ENCODE peak calls at places on chromosomes 16 and 17, in nine cellular contexts. L, R, W, T, I, X, P, Z and G are unnamed samples.

GRCh38 chr17:2400474-2400866 is 390 bp downstream of the MNT start:
- DNase-seq in Z (peak), T (no peak), P (peak), X (no peak), W (peak), I (peak), R (no peak), L (peak), G (no peak)

GRCh38 chr17:41705271-41705991 is 6.7 kb upstream of the GAST start:
- DNase-seq in L (no peak), X (no peak), W (no peak), R (peak), Z (no peak), T (no peak), I (no peak), P (peak), G (no peak)

GRCh38 chr16:4200781-4201137 is 41.1 kb downstream of the SRL start:
- DNase-seq in T (no peak), I (no peak), L (no peak), P (no peak), W (no peak), Z (no peak), X (no peak), R (peak), G (no peak)

GRCh38 chr17:511833-512251 is 159.2 kb upstream of the RPH3AL start:
- DNase-seq in R (peak), I (no peak), L (no peak), X (no peak), Z (no peak), T (no peak), P (no peak), W (no peak), G (no peak)

GRCh38 chr17:21282231-21282630 is 2.3 kb upstream of the MAP2K3 start:
- DNase-seq in L (peak), P (no peak), X (peak), T (peak), W (no peak), R (peak), Z (peak), I (no peak), G (no peak)

GRCh38 chr17:40526668-40527067 is 25.2 kb upstream of the TNS4 start:
- DNase-seq in L (no peak), I (no peak), P (peak), W (no peak), Z (no peak), T (no peak), R (no peak), X (no peak), G (peak)

GRCh38 chr16:6193718-6194117 is 1096.1 kb upstream of the EEF2KMT start:
- DNase-seq in L (no peak), R (no peak), W (no peak), Z (peak), T (no peak), P (no peak), I (no peak), X (no peak), G (no peak)

GRCh38 chr17:78498848-78499247 is 78.3 kb downstream of the DNAH17 start:
- DNase-seq in Z (no peak), L (peak), P (no peak), T (no peak), R (no peak), I (no peak), W (no peak), X (no peak), G (no peak)

GRCh38 chr17:60792250-60792898 is 114.7 kb downstream of the BCAS3 start:
- DNase-seq in L (peak), X (no peak), R (no peak), W (no peak), Z (no peak), T (no peak), P (no peak), I (no peak), G (no peak)

GRCh38 chr17:57085448-57086068 is 512 bp downstream of the AKAP1 start:
- DNase-seq in T (no peak), L (peak), P (peak), R (peak), I (no peak), Z (peak), X (peak), W (peak), G (no peak)

GRCh38 chr17:1390422-1391367 is 9.3 kb downstream of the YWHAE start:
- DNase-seq in L (no peak), Z (no peak), T (no peak), W (no peak), I (no peak), R (peak), P (no peak), X (no peak), G (no peak)

GRCh38 chr17:56142325-56142724 is 10.9 kb upstream of the ANKFN1 start:
- DNase-seq in X (no peak), L (no peak), R (peak), W (no peak), Z (no peak), T (peak), I (no peak), P (no peak), G (no peak)

GRCh38 chr16:27405546-27406451 is 3.8 kb downstream of the IL21R start:
- DNase-seq in L (no peak), Z (no peak), W (no peak), T (no peak), R (peak), X (no peak), I (no peak), P (no peak), G (no peak)

GRCh38 chr17:17017343-17018014 is 24.8 kb upstream of the MPRIP start:
- DNase-seq in L (no peak), W (no peak), R (no peak), I (no peak), Z (no peak), X (no peak), T (no peak), P (no peak), G (peak)

GRCh38 chr17:18377437-18378204 is at the start of gene EVPLL:
- DNase-seq in P (no peak), W (no peak), R (no peak), T (no peak), L (peak), I (no peak), Z (peak), X (peak), G (peak)

GRCh38 chr17:57603541-57603940 is 141.6 kb downstream of the CCDC182 start:
- DNase-seq in Z (no peak), W (no peak), L (no peak), T (no peak), I (no peak), P (no peak), R (no peak), X (no peak), G (no peak)

GRCh38 chr17:60135951-60136666 is 13.7 kb upstream of the CA4 start:
- DNase-seq in X (no peak), P (no peak), Z (no peak), T (no peak), I (no peak), W (no peak), R (no peak), L (peak), G (peak)

GRCh38 chr17:39626171-39626670 is 531 bp upstream of the PPP1R1B start:
- DNase-seq in Z (no peak), L (no peak), W (no peak), X (no peak), R (no peak), I (no peak), T (no peak), P (no peak), G (no peak)

GRCh38 chr16:51426276-51426675 is 275.2 kb upstream of the SALL1 start:
- DNase-seq in I (no peak), R (no peak), L (no peak), W (no peak), T (no peak), P (no peak), Z (no peak), X (no peak), G (no peak)

GRCh38 chr16:75053791-75054555 is 55.1 kb downstream of the ZNRF1 start:
- DNase-seq in I (no peak), T (no peak), W (peak), L (peak), R (no peak), X (no peak), P (no peak), Z (peak), G (peak)

GRCh38 chr16:66668777-66669444 is 27.6 kb downstream of the CMTM4 start:
- DNase-seq in X (no peak), I (no peak), R (peak), T (no peak), W (no peak), L (no peak), Z (no peak), P (no peak), G (no peak)

DNA sequence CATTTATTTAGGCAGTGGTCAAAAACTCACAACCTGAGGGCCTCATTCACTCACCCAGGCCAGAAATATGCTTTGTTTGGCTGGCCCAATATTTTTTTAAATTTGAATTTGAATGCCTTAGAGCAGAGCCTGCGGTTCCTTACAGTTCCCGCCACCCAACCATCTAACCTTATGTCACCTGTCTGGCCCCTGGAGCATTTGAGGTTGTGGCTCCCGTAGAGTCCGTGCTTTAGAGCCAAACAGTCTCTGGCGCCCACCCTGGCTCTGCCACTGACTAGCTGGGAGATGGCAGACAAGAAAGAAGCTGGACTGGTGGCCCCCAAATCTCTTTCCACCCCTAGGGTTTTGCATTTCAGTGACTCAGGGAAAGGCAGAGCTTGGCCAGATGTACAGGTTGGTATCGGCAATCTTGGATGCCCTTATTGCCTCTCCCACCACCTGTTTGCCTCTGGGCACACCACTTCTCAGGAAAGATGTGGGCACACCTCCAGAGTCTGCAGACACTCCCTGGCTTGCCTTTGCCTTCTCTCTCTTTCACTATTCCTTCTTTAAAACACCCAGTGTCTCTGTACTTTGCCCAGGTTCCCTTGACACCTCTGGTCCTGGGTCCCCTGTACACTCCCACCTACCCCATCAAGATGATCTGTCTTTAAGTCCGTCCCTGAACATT is 1.9 kb upstream of the MAP3K14 start:
- DNase-seq in X (peak), T (no peak), Z (peak), P (no peak), R (no peak), L (no peak), W (no peak), I (no peak), G (no peak)
- H3K27ac ChIP-seq in X (peak), T (peak), Z (peak), P (no peak), R (no peak), L (no peak), W (no peak), I (no peak), G (peak)

GRCh38 chr17:76671123-76671911 is 27.8 kb upstream of the ST6GALNAC1 start:
- DNase-seq in R (peak), I (peak), Z (peak), P (peak), L (peak), X (peak), T (peak), W (peak), G (peak)
- H3K27ac ChIP-seq in R (peak), I (peak), Z (no peak), P (peak), L (no peak), X (peak), T (peak), W (peak), G (peak)

GRCh38 chr17:83073389-83074063 is 5.9 kb upstream of the METRNL start:
- DNase-seq in R (no peak), T (no peak), I (no peak), X (no peak), L (no peak), Z (peak), P (no peak), W (no peak), G (no peak)
- H3K27ac ChIP-seq in R (no peak), T (no peak), I (no peak), X (no peak), L (no peak), Z (no peak), P (no peak), W (no peak), G (no peak)

GRCh38 chr16:3149630-3150345 is 15.0 kb downstream of the ZNF213 start:
- DNase-seq in I (peak), X (peak), T (no peak), W (peak), Z (peak), L (peak), R (peak), P (peak), G (no peak)

GRCh38 chr16:3150346-3151218 is 15.8 kb downstream of the ZNF213 start:
- DNase-seq in Z (peak), L (peak), R (peak), T (peak), W (peak), I (peak), X (peak), P (peak), G (peak)

GRCh38 chr16:3152022-3152272 is 17.1 kb downstream of the ZNF213 start:
- DNase-seq in W (no peak), Z (no peak), L (peak), P (no peak), T (no peak), R (no peak), X (no peak), I (no peak), G (no peak)

GRCh38 chr16:3153077-3153368 is 18.2 kb downstream of the ZNF213 start:
- DNase-seq in I (no peak), L (no peak), P (no peak), R (no peak), Z (no peak), T (no peak), X (no peak), W (no peak), G (no peak)

GRCh38 chr16:3152273-3153076 is 17.6 kb downstream of the ZNF213 start:
- DNase-seq in X (peak), T (peak), L (peak), W (peak), R (peak), P (peak), I (peak), Z (peak), G (peak)
- H3K27ac ChIP-seq in X (peak), T (peak), L (no peak), W (peak), R (no peak), P (peak), I (no peak), Z (no peak), G (peak)

DNA sequence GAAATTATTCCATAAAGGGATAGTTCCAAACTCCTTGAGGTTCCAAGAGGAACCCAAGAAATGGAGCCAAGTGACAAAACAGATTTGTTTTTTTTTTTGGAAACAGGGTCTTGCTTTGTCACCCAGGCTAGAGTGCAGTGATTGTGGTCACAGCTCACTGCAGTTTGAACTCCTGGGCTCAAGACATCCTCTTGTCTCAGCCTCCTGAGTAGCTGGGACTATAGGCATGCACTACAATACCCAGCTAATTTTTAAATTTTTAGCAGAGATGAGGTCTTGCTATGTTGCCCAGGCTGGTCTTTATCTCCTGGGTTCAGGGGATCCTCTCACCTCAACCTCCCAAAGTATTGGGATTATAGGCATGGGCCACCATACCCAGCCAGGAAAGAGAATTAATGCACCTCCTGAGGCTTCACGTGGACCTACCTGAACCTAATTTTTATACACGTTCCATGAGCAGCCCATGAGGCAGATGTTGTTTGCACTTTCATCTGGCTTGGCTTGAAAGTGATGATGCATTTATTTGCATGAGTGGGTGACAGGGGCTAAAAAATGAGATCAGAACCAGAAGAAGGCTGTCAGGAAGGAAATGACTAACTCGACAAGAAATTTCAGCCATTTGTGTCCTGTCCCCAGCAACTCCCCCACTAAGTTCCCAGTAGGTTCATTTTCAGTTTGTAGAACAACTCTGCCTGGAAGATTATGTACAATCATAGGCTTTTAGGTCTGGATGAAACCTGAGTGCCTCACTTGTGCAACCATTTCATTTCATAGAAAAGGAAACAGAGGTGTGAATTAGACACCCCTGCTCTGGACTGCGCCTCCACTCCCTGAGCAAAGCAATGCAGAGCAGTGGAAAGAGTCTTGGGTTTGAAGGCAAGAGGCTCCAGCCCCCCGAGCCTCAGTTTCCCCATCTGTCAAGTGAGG is 10.3 kb upstream of the IRF8 start:
- DNase-seq in T (no peak), R (peak), X (peak), I (peak), W (no peak), L (no peak), Z (peak), P (no peak), G (no peak)
- H3K27ac ChIP-seq in T (no peak), R (no peak), X (peak), I (no peak), W (no peak), L (no peak), Z (no peak), P (no peak), G (peak)

GRCh38 chr17:28333083-28333746 is 2.1 kb downstream of the IFT20 start:
- DNase-seq in Z (no peak), T (no peak), R (peak), W (no peak), I (no peak), L (no peak), X (no peak), P (no peak), G (no peak)
- H3K27ac ChIP-seq in Z (no peak), T (no peak), R (no peak), W (no peak), I (no peak), L (no peak), X (no peak), P (no peak), G (no peak)

GRCh38 chr17:80822700-80823410 is 168.8 kb upstream of the CHMP6 start:
- DNase-seq in I (no peak), Z (no peak), X (no peak), L (peak), P (peak), W (no peak), R (no peak), T (no peak), G (peak)

GRCh38 chr17:80820331-80820730 is 171.3 kb upstream of the CHMP6 start:
- DNase-seq in L (peak), X (no peak), Z (no peak), R (no peak), P (no peak), W (no peak), I (no peak), T (no peak), G (peak)

GRCh38 chr17:80821546-80821945 is 170.1 kb upstream of the CHMP6 start:
- DNase-seq in P (no peak), R (no peak), T (no peak), I (no peak), Z (no peak), X (no peak), L (peak), W (no peak), G (peak)

GRCh38 chr17:80819422-80820164 is 172.0 kb upstream of the CHMP6 start:
- DNase-seq in I (no peak), L (peak), X (no peak), R (no peak), T (no peak), Z (no peak), W (no peak), P (peak), G (peak)

DNA sequence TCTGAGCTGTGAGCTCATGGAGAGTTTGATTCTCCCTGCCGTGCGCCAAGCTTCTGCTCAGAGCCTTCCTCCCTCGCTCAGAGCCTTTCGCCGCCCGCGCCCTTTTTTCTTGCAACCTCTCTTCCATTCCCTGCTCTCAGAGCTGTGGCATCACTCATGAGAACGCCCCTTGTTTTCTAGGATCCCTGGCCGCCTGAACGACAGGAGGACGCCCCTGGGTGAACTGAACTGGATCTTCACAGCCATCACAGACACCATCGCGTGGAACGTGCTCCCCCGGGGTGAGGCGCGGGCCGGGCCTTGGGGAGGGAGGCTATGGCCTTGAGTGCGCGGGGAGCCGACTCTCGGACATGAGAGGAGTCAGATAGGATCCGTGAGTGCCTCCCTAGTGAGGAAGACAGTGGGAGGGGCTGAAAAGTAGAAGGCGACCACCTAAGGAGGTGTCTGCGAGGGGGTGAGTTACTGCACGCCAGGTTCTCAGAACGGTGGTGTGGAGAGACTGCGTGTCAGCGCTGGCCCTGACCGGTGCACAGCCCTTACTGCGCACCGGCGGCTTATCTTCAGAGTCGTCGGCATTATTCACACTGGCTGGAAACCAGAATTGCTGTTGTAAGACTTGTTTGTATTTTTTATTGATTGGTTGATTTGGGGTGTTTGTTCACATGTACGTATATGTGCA is 169.5 kb upstream of the CHMP6 start:
- DNase-seq in I (no peak), X (no peak), L (peak), W (no peak), P (peak), R (no peak), Z (no peak), T (no peak), G (peak)
- H3K27ac ChIP-seq in I (no peak), X (no peak), L (no peak), W (no peak), P (no peak), R (no peak), Z (no peak), T (no peak), G (no peak)

DNA sequence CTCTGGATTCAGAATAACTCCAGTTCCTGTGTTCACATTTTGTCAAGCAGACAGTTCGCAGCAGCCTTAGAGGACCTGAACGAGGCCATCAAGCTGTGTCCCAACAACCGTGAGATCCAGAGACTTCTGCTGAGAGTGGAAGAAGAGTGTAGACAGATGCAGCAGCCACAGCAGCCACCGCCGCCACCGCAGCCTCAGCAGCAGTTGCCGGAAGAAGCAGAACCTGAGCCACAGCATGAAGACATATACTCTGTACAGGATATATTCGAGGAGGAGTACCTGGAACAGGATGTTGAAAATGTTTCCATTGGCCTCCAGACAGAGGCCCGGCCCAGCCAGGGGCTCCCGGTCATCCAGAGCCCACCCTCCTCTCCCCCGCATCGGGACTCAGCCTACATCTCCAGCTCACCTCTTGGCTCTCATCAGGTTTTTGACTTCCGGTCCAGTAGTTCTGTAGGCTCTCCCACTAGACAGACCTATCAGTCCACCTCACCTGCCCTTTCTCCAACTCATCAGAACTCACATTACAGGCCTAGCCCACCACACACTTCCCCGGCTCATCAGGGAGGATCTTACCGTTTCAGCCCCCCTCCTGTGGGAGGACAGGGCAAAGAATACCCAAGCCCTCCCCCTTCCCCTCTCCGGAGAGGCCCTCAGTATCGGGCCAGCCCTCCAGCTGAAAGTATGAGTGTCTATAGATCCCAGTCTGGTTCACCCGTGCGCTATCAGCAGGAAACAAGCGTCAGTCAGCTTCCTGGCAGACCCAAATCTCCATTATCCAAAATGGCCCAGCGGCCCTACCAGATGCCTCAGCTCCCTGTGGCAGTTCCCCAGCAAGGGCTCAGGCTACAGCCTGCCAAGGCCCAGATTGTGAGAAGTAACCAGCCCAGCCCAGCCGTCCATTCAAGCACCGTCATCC is 25.9 kb downstream of the CYB561 start:
- DNase-seq in I (peak), W (no peak), R (no peak), T (no peak), X (no peak), P (no peak), Z (no peak), L (no peak), G (no peak)
- H3K27ac ChIP-seq in I (no peak), W (no peak), R (no peak), T (no peak), X (no peak), P (no peak), Z (no peak), L (no peak), G (no peak)